ENCODE peak calls at places on chromosomes 16 and 17, in four cellular contexts. A is glutamatergic neuron, M is AG04450, G is Calu3. S is an unnamed sample.
A peak's percentile ranks its signal among the peaks of the same experiment; 100 is the strongest.

GRCh38 chr16:21167929-21168602 is 9.6 kb downstream of the LDAF1 start:
- DNase-seq in A (no peak), G (no peak), M (no peak), S (no peak)

GRCh38 chr16:83626676-83627075 is 181.1 kb upstream of the HSBP1 start:
- DNase-seq in A (no peak), G (no peak), M (no peak), S (no peak)

GRCh38 chr16:14303182-14303618 is 232.1 kb downstream of the MRTFB start:
- DNase-seq in M (no peak), G (no peak), A (no peak), S (no peak)

GRCh38 chr16:85046957-85047866 is 19.6 kb downstream of the KIAA0513 start:
- DNase-seq in M (no peak), A (no peak), G (no peak), S (no peak)

GRCh38 chr16:55464375-55464774 is 14.6 kb upstream of the MMP2 start:
- DNase-seq in M (no peak), G (no peak), A (no peak), S (no peak)

GRCh38 chr16:48168089-48168488 is 12.3 kb upstream of the ABCC12 start:
- DNase-seq in A (no peak), G (no peak), M (no peak), S (no peak)

GRCh38 chr17:73203788-73204479 is 11.1 kb downstream of the COG1 start:
- DNase-seq in G (no peak), A (no peak), M (no peak), S (no peak)

GRCh38 chr16:83717814-83718213 is 90.0 kb upstream of the HSBP1 start:
- DNase-seq in A (no peak), M (no peak), G (no peak), S (no peak)

GRCh38 chr16:81997738-81998137 is 13.5 kb downstream of the SDR42E1 start:
- DNase-seq in G (peak; percentile 58), A (no peak), M (peak; percentile 11), S (no peak)

GRCh38 chr17:58110012-58110411 is 26.8 kb downstream of the DYNLL2 start:
- DNase-seq in G (no peak), A (no peak), M (no peak), S (no peak)

GRCh38 chr17:50689956-50690886 is 17.5 kb downstream of the ANKRD40 start:
- DNase-seq in G (no peak), M (no peak), A (peak; percentile 70), S (no peak)

GRCh38 chr17:77110006-77110374 is 30.8 kb upstream of the SEC14L1 start:
- DNase-seq in A (no peak), G (no peak), M (no peak), S (no peak)

GRCh38 chr17:83030432-83030831 is 49.0 kb upstream of the METRNL start:
- DNase-seq in G (no peak), A (no peak), M (no peak), S (no peak)

GRCh38 chr16:83903739-83904138 is 4.8 kb downstream of the MLYCD start:
- DNase-seq in A (peak; percentile 48), M (no peak), G (no peak), S (no peak)

GRCh38 chr16:86022381-86022960 is 123.5 kb downstream of the IRF8 start:
- DNase-seq in G (no peak), A (no peak), M (no peak), S (no peak)

GRCh38 chr17:6104956-6105355 is 34.8 kb downstream of the WSCD1 start:
- DNase-seq in A (no peak), G (no peak), M (no peak), S (no peak)

GRCh38 chr17:8122923-8123694 is 797 bp downstream of the HES7 start:
- DNase-seq in G (no peak), A (peak; percentile 55), M (no peak), S (peak; percentile 64)

GRCh38 chr17:29931253-29931932 is 1.4 kb upstream of the SSH2 start:
- DNase-seq in G (peak; percentile 68), A (peak; percentile 64), M (peak; percentile 51), S (peak; percentile 68)

GRCh38 chr17:78383725-78384471 is 5.4 kb downstream of the PGS1 start:
- DNase-seq in A (no peak), G (no peak), M (peak; percentile 97), S (peak; percentile 67)

GRCh38 chr17:19301973-19302372 is 60.5 kb downstream of the B9D1 start:
- DNase-seq in M (no peak), A (no peak), G (no peak), S (no peak)

GRCh38 chr16:80806957-80807356 is 2.6 kb upstream of the CDYL2 start:
- DNase-seq in G (no peak), M (peak; percentile 11), A (no peak), S (no peak)

GRCh38 chr17:40113110-40113960 is 8.4 kb upstream of the MSL1 start:
- DNase-seq in A (peak; percentile 89), G (peak; percentile 100), M (peak; percentile 87), S (peak; percentile 93)

GRCh38 chr17:6713130-6713917 is at the start of gene SLC13A5:
- DNase-seq in G (peak; percentile 48), M (no peak), A (peak; percentile 70), S (peak; percentile 70)

GRCh38 chr16:12061336-12062055 is 85.0 kb downstream of the SNX29 start:
- DNase-seq in G (no peak), A (no peak), M (no peak), S (no peak)

GRCh38 chr16:2385441-2385840 is 43.8 kb upstream of the CCNF start:
- DNase-seq in G (peak; percentile 40), M (no peak), A (no peak), S (no peak)

GRCh38 chr16:30949655-30950515 is 1.0 kb downstream of the ORAI3 start:
- DNase-seq in M (no peak), G (peak; percentile 71), A (peak; percentile 54), S (peak; percentile 70)

GRCh38 chr16:81310045-81310644 is 4.6 kb upstream of the GAN start:
- DNase-seq in M (no peak), G (no peak), A (no peak), S (no peak)

GRCh38 chr17:12673788-12674187 is 8.1 kb downstream of the MYOCD start:
- DNase-seq in A (no peak), G (no peak), M (no peak), S (no peak)

GRCh38 chr17:49365667-49366066 is 3.6 kb upstream of the ZNF652 start:
- DNase-seq in A (peak; percentile 38), M (no peak), G (peak; percentile 31), S (no peak)

GRCh38 chr17:17876959-17877547 is 40.3 kb upstream of the SREBF1 start:
- DNase-seq in A (no peak), G (no peak), M (no peak), S (no peak)

GRCh38 chr17:17873450-17873991 is 36.7 kb upstream of the SREBF1 start:
- DNase-seq in M (no peak), A (no peak), G (no peak), S (no peak)

GRCh38 chr17:17880577-17881196 is 43.9 kb upstream of the SREBF1 start:
- DNase-seq in M (no peak), G (no peak), A (no peak), S (no peak)

GRCh38 chr17:17874478-17874877 is 37.7 kb upstream of the SREBF1 start:
- DNase-seq in A (no peak), G (no peak), M (peak; percentile 44), S (no peak)

GRCh38 chr17:17877548-17878358 is 41.0 kb upstream of the SREBF1 start:
- DNase-seq in A (no peak), G (no peak), M (peak; percentile 67), S (no peak)
- TF ChIP-seq CTCF in A (no peak), G (no peak), M (peak; percentile 23), S (no peak)

DNA sequence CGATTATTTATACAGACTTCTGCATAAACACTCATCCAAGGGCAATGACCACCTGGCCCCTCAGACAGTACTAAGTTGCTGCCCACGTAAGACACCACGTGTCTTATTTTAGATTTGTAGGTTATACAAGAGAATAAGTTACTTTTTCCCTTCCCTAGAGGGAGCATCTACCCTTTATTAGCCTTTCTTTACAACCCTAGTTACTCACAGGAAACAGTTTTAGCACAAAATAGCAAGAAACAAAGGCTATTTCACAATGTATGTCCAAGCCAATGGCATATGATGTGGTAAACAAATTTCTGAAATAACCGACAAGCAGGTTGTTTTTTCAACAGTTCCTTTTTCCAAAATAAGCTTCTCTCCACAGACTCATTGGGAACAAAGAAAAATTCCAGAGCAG is 50.1 kb upstream of the ERN1 start:
- DNase-seq in A (no peak), G (no peak), M (no peak), S (no peak)
- TF ChIP-seq CTCF in A (no peak), G (no peak), M (peak; percentile 47), S (no peak)

GRCh38 chr16:24022797-24023196 is 187.0 kb downstream of the PRKCB start:
- DNase-seq in A (no peak), G (no peak), M (no peak), S (no peak)

GRCh38 chr16:24024971-24025370 is 189.2 kb downstream of the PRKCB start:
- DNase-seq in G (no peak), A (no peak), M (no peak), S (no peak)
- TF ChIP-seq CTCF in G (no peak), A (no peak), M (no peak), S (no peak)

GRCh38 chr16:67543036-67543435 is 14.4 kb downstream of the RIPOR1 start:
- DNase-seq in G (no peak), M (no peak), A (no peak), S (no peak)

GRCh38 chr16:67544844-67545664 is 16.4 kb downstream of the RIPOR1 start:
- DNase-seq in G (no peak), A (no peak), M (no peak), S (no peak)

GRCh38 chr16:67545665-67546024 is 16.7 kb upstream of the CTCF start:
- DNase-seq in A (no peak), M (no peak), G (no peak), S (no peak)

GRCh38 chr16:67543582-67543981 is 15.0 kb downstream of the RIPOR1 start:
- DNase-seq in M (no peak), G (no peak), A (no peak), S (no peak)

DNA sequence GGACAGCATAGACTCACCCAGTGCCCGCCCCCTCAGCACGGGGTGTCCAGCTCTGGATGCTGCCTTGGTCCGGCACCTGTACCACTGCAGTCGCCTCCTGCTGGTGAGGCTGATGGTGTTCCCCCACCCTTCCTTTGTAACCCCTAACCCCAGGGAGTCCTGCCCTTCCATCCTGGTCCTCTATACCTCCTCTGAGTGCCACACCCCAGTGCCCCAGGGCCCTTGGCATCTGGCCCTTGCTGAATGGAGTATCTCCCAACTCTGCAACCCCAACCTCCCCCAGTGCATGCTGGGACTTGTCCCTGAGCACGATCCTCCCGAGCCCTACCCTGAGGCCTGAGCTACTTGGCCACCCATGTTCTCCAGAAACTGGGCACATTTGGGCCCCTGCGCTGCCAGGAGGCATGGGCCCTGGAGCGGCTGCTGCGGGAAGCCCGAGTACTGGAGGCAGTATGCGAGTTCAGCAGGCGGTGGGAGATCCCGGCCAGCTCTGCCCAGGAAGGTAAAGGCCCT is 15.8 kb downstream of the RIPOR1 start:
- DNase-seq in M (no peak), A (peak; percentile 29), G (no peak), S (no peak)
- TF ChIP-seq CTCF in M (peak; percentile 21), A (no peak), G (no peak), S (peak; percentile 32)